ENCODE peak calls at places on chromosomes 2 and 18, in ten cellular contexts. One of them, this sample, is unnamed.

GRCh38 chr2:204628926-204629661 is 83.8 kb downstream of the PARD3B start:
- DNase-seq in OCI-LY7: no peak
- DNase-seq in GM06990: no peak
- DNase-seq in heart right ventricle: no peak
- DNase-seq in GM23338: no peak
- DNase-seq in fibroblast of mammary gland: peak
- DNase-seq in sigmoid colon: no peak
- DNase-seq in lower lobe of right lung: no peak
- DNase-seq in colonic mucosa: no peak
- DNase-seq in kidney epithelial cell: no peak
- DNase-seq in this sample: no peak

GRCh38 chr2:48346124-48346536 is 183.8 kb upstream of the STON1 start:
- DNase-seq in OCI-LY7: no peak
- DNase-seq in GM06990: no peak
- DNase-seq in heart right ventricle: peak
- DNase-seq in GM23338: no peak
- DNase-seq in fibroblast of mammary gland: peak
- DNase-seq in sigmoid colon: peak
- DNase-seq in lower lobe of right lung: peak
- DNase-seq in colonic mucosa: peak
- DNase-seq in kidney epithelial cell: no peak
- DNase-seq in this sample: no peak

GRCh38 chr2:88307817-88308216 is 137.7 kb downstream of the THNSL2 start:
- DNase-seq in OCI-LY7: peak
- DNase-seq in GM06990: no peak
- DNase-seq in heart right ventricle: no peak
- DNase-seq in GM23338: peak
- DNase-seq in fibroblast of mammary gland: peak
- DNase-seq in sigmoid colon: no peak
- DNase-seq in lower lobe of right lung: no peak
- DNase-seq in colonic mucosa: no peak
- DNase-seq in kidney epithelial cell: no peak
- DNase-seq in this sample: peak

GRCh38 chr2:142892715-142893114 is 15.3 kb downstream of the KYNU start:
- DNase-seq in OCI-LY7: no peak
- DNase-seq in GM06990: no peak
- DNase-seq in heart right ventricle: no peak
- DNase-seq in GM23338: no peak
- DNase-seq in fibroblast of mammary gland: no peak
- DNase-seq in sigmoid colon: no peak
- DNase-seq in lower lobe of right lung: no peak
- DNase-seq in colonic mucosa: no peak
- DNase-seq in kidney epithelial cell: no peak
- DNase-seq in this sample: no peak

GRCh38 chr2:3611611-3612010 is 16.7 kb downstream of the COLEC11 start:
- DNase-seq in OCI-LY7: no peak
- DNase-seq in GM06990: no peak
- DNase-seq in heart right ventricle: no peak
- DNase-seq in GM23338: no peak
- DNase-seq in fibroblast of mammary gland: no peak
- DNase-seq in sigmoid colon: peak
- DNase-seq in lower lobe of right lung: no peak
- DNase-seq in colonic mucosa: peak
- DNase-seq in kidney epithelial cell: no peak
- DNase-seq in this sample: no peak

GRCh38 chr2:180077295-180077906 is 70.3 kb upstream of the CWC22 start:
- DNase-seq in OCI-LY7: peak
- DNase-seq in GM06990: no peak
- DNase-seq in heart right ventricle: no peak
- DNase-seq in GM23338: peak
- DNase-seq in fibroblast of mammary gland: peak
- DNase-seq in sigmoid colon: no peak
- DNase-seq in lower lobe of right lung: no peak
- DNase-seq in colonic mucosa: no peak
- DNase-seq in kidney epithelial cell: peak
- DNase-seq in this sample: peak

GRCh38 chr2:207731138-207731537 is 19.7 kb downstream of the CCNYL1 start:
- DNase-seq in OCI-LY7: no peak
- DNase-seq in GM06990: no peak
- DNase-seq in heart right ventricle: no peak
- DNase-seq in GM23338: no peak
- DNase-seq in fibroblast of mammary gland: no peak
- DNase-seq in sigmoid colon: no peak
- DNase-seq in lower lobe of right lung: no peak
- DNase-seq in colonic mucosa: no peak
- DNase-seq in kidney epithelial cell: no peak
- DNase-seq in this sample: no peak

GRCh38 chr2:226086190-226086589 is 686.7 kb downstream of the NYAP2 start:
- DNase-seq in OCI-LY7: no peak
- DNase-seq in GM06990: no peak
- DNase-seq in heart right ventricle: no peak
- DNase-seq in GM23338: no peak
- DNase-seq in fibroblast of mammary gland: no peak
- DNase-seq in sigmoid colon: no peak
- DNase-seq in lower lobe of right lung: no peak
- DNase-seq in colonic mucosa: no peak
- DNase-seq in kidney epithelial cell: no peak
- DNase-seq in this sample: no peak

GRCh38 chr2:127610561-127610960 is 35.4 kb upstream of the GPR17 start:
- DNase-seq in OCI-LY7: no peak
- DNase-seq in GM06990: no peak
- DNase-seq in heart right ventricle: no peak
- DNase-seq in GM23338: no peak
- DNase-seq in fibroblast of mammary gland: no peak
- DNase-seq in sigmoid colon: peak
- DNase-seq in lower lobe of right lung: no peak
- DNase-seq in colonic mucosa: no peak
- DNase-seq in kidney epithelial cell: no peak
- DNase-seq in this sample: no peak

GRCh38 chr2:18546586-18546985 is 13.9 kb downstream of the RDH14 start:
- DNase-seq in OCI-LY7: peak
- DNase-seq in GM06990: no peak
- DNase-seq in heart right ventricle: no peak
- DNase-seq in GM23338: peak
- DNase-seq in fibroblast of mammary gland: no peak
- DNase-seq in sigmoid colon: no peak
- DNase-seq in lower lobe of right lung: no peak
- DNase-seq in colonic mucosa: no peak
- DNase-seq in kidney epithelial cell: no peak
- DNase-seq in this sample: no peak

GRCh38 chr2:233165895-233166661 is 85.4 kb upstream of the ATG16L1 start:
- DNase-seq in OCI-LY7: no peak
- DNase-seq in GM06990: no peak
- DNase-seq in heart right ventricle: peak
- DNase-seq in GM23338: no peak
- DNase-seq in fibroblast of mammary gland: peak
- DNase-seq in sigmoid colon: peak
- DNase-seq in lower lobe of right lung: peak
- DNase-seq in colonic mucosa: peak
- DNase-seq in kidney epithelial cell: peak
- DNase-seq in this sample: peak

GRCh38 chr2:26477911-26478253 is at the start of gene OTOF:
- DNase-seq in OCI-LY7: no peak
- DNase-seq in GM06990: no peak
- DNase-seq in heart right ventricle: peak
- DNase-seq in GM23338: no peak
- DNase-seq in fibroblast of mammary gland: peak
- DNase-seq in sigmoid colon: no peak
- DNase-seq in lower lobe of right lung: no peak
- DNase-seq in colonic mucosa: no peak
- DNase-seq in kidney epithelial cell: no peak
- DNase-seq in this sample: peak

GRCh38 chr2:16013571-16013970 is 73.2 kb downstream of the MYCN start:
- DNase-seq in OCI-LY7: no peak
- DNase-seq in GM06990: no peak
- DNase-seq in heart right ventricle: no peak
- DNase-seq in GM23338: peak
- DNase-seq in fibroblast of mammary gland: no peak
- DNase-seq in sigmoid colon: no peak
- DNase-seq in lower lobe of right lung: no peak
- DNase-seq in colonic mucosa: peak
- DNase-seq in kidney epithelial cell: no peak
- DNase-seq in this sample: no peak

GRCh38 chr2:240238786-240239185 is 98.3 kb upstream of the OTOS start:
- DNase-seq in OCI-LY7: no peak
- DNase-seq in GM06990: no peak
- DNase-seq in heart right ventricle: no peak
- DNase-seq in GM23338: no peak
- DNase-seq in fibroblast of mammary gland: no peak
- DNase-seq in sigmoid colon: no peak
- DNase-seq in lower lobe of right lung: no peak
- DNase-seq in colonic mucosa: no peak
- DNase-seq in kidney epithelial cell: no peak
- DNase-seq in this sample: no peak

DNA sequence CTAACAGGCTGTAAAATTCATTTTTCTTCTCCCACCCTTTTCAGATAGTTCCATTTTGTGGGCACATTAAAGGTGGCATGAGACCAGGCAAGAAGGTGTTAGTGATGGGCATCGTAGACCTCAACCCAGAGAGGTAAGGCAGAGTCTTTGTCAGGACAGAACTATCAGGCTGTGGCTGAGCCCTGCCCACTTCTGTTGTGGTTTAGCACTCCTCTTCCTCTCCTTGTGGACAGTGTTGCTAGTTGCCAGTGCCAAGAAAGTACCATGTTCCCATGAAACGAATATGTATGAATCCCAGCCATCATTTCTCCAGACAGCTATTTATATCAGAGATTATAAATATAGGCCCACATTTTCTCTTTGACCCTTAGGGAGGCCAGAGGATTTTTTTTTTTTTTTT is 1.6 kb downstream of the LGALSL start:
- DNase-seq in OCI-LY7: no peak
- DNase-seq in GM06990: no peak
- DNase-seq in heart right ventricle: no peak
- DNase-seq in GM23338: no peak
- DNase-seq in fibroblast of mammary gland: no peak
- DNase-seq in sigmoid colon: no peak
- DNase-seq in lower lobe of right lung: no peak
- DNase-seq in colonic mucosa: no peak
- DNase-seq in kidney epithelial cell: no peak
- DNase-seq in this sample: peak
- H3K4me3 ChIP-seq in OCI-LY7: peak
- H3K4me3 ChIP-seq in GM06990: no peak
- H3K4me3 ChIP-seq in heart right ventricle: peak
- H3K4me3 ChIP-seq in GM23338: peak
- H3K4me3 ChIP-seq in fibroblast of mammary gland: no peak
- H3K4me3 ChIP-seq in sigmoid colon: no peak
- H3K4me3 ChIP-seq in lower lobe of right lung: peak
- H3K4me3 ChIP-seq in colonic mucosa: peak
- H3K4me3 ChIP-seq in kidney epithelial cell: no peak
- H3K4me3 ChIP-seq in this sample: peak

GRCh38 chr2:113965644-113966043 is 75.8 kb downstream of the ACTR3 start:
- DNase-seq in OCI-LY7: peak
- DNase-seq in GM06990: no peak
- DNase-seq in heart right ventricle: no peak
- DNase-seq in GM23338: peak
- DNase-seq in fibroblast of mammary gland: peak
- DNase-seq in sigmoid colon: no peak
- DNase-seq in lower lobe of right lung: no peak
- DNase-seq in colonic mucosa: peak
- DNase-seq in kidney epithelial cell: no peak
- DNase-seq in this sample: peak
- TF ChIP-seq CTCF in OCI-LY7: peak
- TF ChIP-seq CTCF in GM06990: peak
- TF ChIP-seq CTCF in heart right ventricle: no peak
- TF ChIP-seq CTCF in GM23338: peak
- TF ChIP-seq CTCF in fibroblast of mammary gland: peak
- TF ChIP-seq CTCF in sigmoid colon: no peak
- TF ChIP-seq CTCF in lower lobe of right lung: peak
- TF ChIP-seq CTCF in colonic mucosa: peak
- TF ChIP-seq CTCF in kidney epithelial cell: peak
- TF ChIP-seq CTCF in this sample: peak

DNA sequence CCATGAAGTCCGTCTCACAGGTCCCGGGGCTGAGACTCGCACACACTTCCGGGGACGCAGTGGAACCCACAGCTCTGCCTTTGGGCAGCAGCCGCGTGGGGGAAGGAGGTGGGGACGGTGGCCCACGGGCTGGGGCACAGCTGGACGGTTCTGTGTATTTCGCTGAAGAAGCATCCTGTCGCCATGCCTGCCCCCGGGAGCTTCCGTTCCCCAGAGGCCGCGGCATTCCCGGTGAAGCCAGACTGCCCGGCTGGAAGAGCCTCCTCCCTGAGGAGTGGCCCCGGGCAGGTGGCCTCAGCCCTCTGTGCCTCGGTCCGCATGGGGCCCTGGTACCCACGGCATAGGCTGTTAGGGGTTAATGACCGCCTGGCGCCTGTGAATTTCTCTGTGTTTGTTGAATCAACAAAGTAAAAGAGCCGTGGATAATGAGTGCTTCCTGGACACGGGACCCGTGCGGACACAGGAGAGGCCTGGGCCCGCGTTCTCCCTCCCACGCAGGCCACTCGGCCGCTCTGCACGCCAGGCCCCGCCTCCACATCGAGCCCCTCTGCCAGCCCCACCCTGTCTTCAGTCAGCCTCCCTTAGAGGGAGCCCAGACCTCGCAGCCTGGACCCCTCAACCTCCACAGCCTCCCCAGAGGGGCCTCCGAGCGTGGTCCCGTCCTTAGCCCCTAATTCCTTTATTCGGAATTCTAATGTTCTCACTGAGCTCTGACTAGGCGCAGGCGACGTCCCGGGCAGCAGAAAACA is 51.0 kb downstream of the KCNG2 start:
- DNase-seq in OCI-LY7: no peak
- DNase-seq in GM06990: no peak
- DNase-seq in heart right ventricle: no peak
- DNase-seq in GM23338: no peak
- DNase-seq in fibroblast of mammary gland: no peak
- DNase-seq in sigmoid colon: no peak
- DNase-seq in lower lobe of right lung: no peak
- DNase-seq in colonic mucosa: no peak
- DNase-seq in kidney epithelial cell: no peak
- DNase-seq in this sample: no peak
- H3K4me3 ChIP-seq in OCI-LY7: no peak
- H3K4me3 ChIP-seq in GM06990: no peak
- H3K4me3 ChIP-seq in heart right ventricle: no peak
- H3K4me3 ChIP-seq in GM23338: no peak
- H3K4me3 ChIP-seq in fibroblast of mammary gland: no peak
- H3K4me3 ChIP-seq in sigmoid colon: no peak
- H3K4me3 ChIP-seq in lower lobe of right lung: no peak
- H3K4me3 ChIP-seq in colonic mucosa: no peak
- H3K4me3 ChIP-seq in kidney epithelial cell: no peak
- H3K4me3 ChIP-seq in this sample: no peak

DNA sequence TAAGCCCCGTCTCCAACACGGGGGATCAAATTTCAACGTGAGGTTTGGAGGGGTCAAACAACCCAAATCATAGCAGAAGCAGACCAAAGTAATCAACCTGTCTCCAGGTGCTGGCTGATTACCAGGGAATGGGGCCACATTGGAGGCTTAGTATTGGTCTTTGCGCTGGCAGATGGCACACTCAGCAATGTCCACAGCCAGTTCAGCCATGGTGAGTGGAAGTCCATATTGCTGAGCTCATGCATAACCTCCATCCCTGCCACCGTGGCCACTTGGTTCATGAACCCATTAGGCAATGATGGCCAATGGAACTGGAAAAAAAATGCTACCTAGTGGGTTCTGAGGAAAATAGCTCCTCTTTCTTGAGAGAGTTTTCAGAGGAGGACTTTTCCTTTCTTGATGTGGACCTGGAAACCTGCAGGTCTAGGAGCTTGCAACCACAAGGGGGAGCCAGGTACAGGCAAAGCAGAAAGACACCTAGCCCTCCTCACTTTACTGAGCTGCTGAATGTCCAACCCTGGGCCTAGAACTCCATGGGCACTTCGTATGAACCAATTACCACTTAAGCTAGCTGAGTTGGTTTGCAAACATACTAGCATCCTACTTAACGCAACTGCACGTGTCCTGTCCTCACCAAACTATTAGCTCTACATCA is 128.0 kb upstream of the GYPC start:
- DNase-seq in OCI-LY7: peak
- DNase-seq in GM06990: peak
- DNase-seq in heart right ventricle: peak
- DNase-seq in GM23338: peak
- DNase-seq in fibroblast of mammary gland: peak
- DNase-seq in sigmoid colon: peak
- DNase-seq in lower lobe of right lung: peak
- DNase-seq in colonic mucosa: peak
- DNase-seq in kidney epithelial cell: no peak
- DNase-seq in this sample: peak
- TF ChIP-seq CTCF in OCI-LY7: peak
- TF ChIP-seq CTCF in GM06990: peak
- TF ChIP-seq CTCF in heart right ventricle: peak
- TF ChIP-seq CTCF in GM23338: peak
- TF ChIP-seq CTCF in fibroblast of mammary gland: peak
- TF ChIP-seq CTCF in sigmoid colon: no peak
- TF ChIP-seq CTCF in lower lobe of right lung: peak
- TF ChIP-seq CTCF in colonic mucosa: no peak
- TF ChIP-seq CTCF in kidney epithelial cell: peak
- TF ChIP-seq CTCF in this sample: no peak

This sample was measured in epithelial cell of esophagus.